ENCODE peak calls at places on chromosomes 16 and 17, in eight cellular contexts. One of them, this sample, is unnamed.
A peak's percentile ranks its signal among the peaks of the same experiment; 100 is the strongest.

GRCh38 chr17:73091410-73091769 is 1.1 kb downstream of the SLC39A11 start:
- DNase-seq in NB4: no peak
- DNase-seq in AG04450: no peak
- DNase-seq in esophagus squamous epithelium: no peak
- DNase-seq in prostate gland: no peak
- DNase-seq in effector memory CD4-positive, alpha-beta T cell: no peak
- DNase-seq in neural progenitor cell: no peak
- DNase-seq in HCT116: no peak
- DNase-seq in this sample: no peak

GRCh38 chr17:29225388-29225787 is 21.3 kb upstream of the CRYBA1 start:
- DNase-seq in prostate gland: no peak
- DNase-seq in effector memory CD4-positive, alpha-beta T cell: no peak
- DNase-seq in HCT116: no peak
- DNase-seq in neural progenitor cell: no peak
- DNase-seq in AG04450: no peak
- DNase-seq in esophagus squamous epithelium: no peak
- DNase-seq in NB4: no peak
- DNase-seq in this sample: no peak

GRCh38 chr17:13626703-13627102 is 25.0 kb upstream of the HS3ST3A1 start:
- DNase-seq in prostate gland: no peak
- DNase-seq in effector memory CD4-positive, alpha-beta T cell: no peak
- DNase-seq in HCT116: peak; percentile 3
- DNase-seq in esophagus squamous epithelium: no peak
- DNase-seq in AG04450: peak; percentile 61
- DNase-seq in NB4: no peak
- DNase-seq in neural progenitor cell: no peak
- DNase-seq in this sample: no peak

GRCh38 chr16:30464078-30464477 is 8.5 kb upstream of the ITGAL start:
- DNase-seq in effector memory CD4-positive, alpha-beta T cell: no peak
- DNase-seq in prostate gland: no peak
- DNase-seq in NB4: no peak
- DNase-seq in esophagus squamous epithelium: no peak
- DNase-seq in AG04450: no peak
- DNase-seq in neural progenitor cell: no peak
- DNase-seq in HCT116: no peak
- DNase-seq in this sample: no peak

GRCh38 chr16:457732-458400 is 32.4 kb downstream of the RAB11FIP3 start:
- DNase-seq in AG04450: no peak
- DNase-seq in neural progenitor cell: no peak
- DNase-seq in prostate gland: no peak
- DNase-seq in NB4: no peak
- DNase-seq in HCT116: no peak
- DNase-seq in effector memory CD4-positive, alpha-beta T cell: no peak
- DNase-seq in esophagus squamous epithelium: no peak
- DNase-seq in this sample: no peak

GRCh38 chr16:50326835-50327465 is 41.8 kb downstream of the BRD7 start:
- DNase-seq in AG04450: no peak
- DNase-seq in NB4: peak; percentile 61
- DNase-seq in HCT116: peak; percentile 31
- DNase-seq in effector memory CD4-positive, alpha-beta T cell: peak; percentile 40
- DNase-seq in esophagus squamous epithelium: no peak
- DNase-seq in neural progenitor cell: peak; percentile 68
- DNase-seq in prostate gland: no peak
- DNase-seq in this sample: no peak

GRCh38 chr17:46884552-46884951 is 33.2 kb downstream of the WNT9B start:
- DNase-seq in prostate gland: no peak
- DNase-seq in AG04450: no peak
- DNase-seq in esophagus squamous epithelium: no peak
- DNase-seq in HCT116: no peak
- DNase-seq in neural progenitor cell: no peak
- DNase-seq in effector memory CD4-positive, alpha-beta T cell: no peak
- DNase-seq in NB4: no peak
- DNase-seq in this sample: no peak

GRCh38 chr16:30395155-30395991 is at the start of gene ZNF48:
- DNase-seq in AG04450: peak; percentile 63
- DNase-seq in prostate gland: peak; percentile 84
- DNase-seq in esophagus squamous epithelium: no peak
- DNase-seq in effector memory CD4-positive, alpha-beta T cell: peak; percentile 19
- DNase-seq in neural progenitor cell: peak; percentile 97
- DNase-seq in NB4: peak; percentile 92
- DNase-seq in HCT116: peak; percentile 77
- DNase-seq in this sample: peak; percentile 94

GRCh38 chr17:29124135-29124930 is 55.9 kb downstream of the MYO18A start:
- DNase-seq in neural progenitor cell: peak; percentile 72
- DNase-seq in HCT116: no peak
- DNase-seq in esophagus squamous epithelium: no peak
- DNase-seq in NB4: peak; percentile 88
- DNase-seq in AG04450: no peak
- DNase-seq in prostate gland: no peak
- DNase-seq in effector memory CD4-positive, alpha-beta T cell: no peak
- DNase-seq in this sample: no peak

GRCh38 chr17:35433075-35433894 is 985 bp upstream of the SLFN12 start:
- DNase-seq in NB4: peak; percentile 98
- DNase-seq in effector memory CD4-positive, alpha-beta T cell: no peak
- DNase-seq in AG04450: peak; percentile 98
- DNase-seq in neural progenitor cell: peak; percentile 36
- DNase-seq in HCT116: peak; percentile 85
- DNase-seq in prostate gland: peak; percentile 72
- DNase-seq in esophagus squamous epithelium: no peak
- DNase-seq in this sample: peak; percentile 70

GRCh38 chr16:14356064-14356463 is 274.0 kb downstream of the PARN start:
- DNase-seq in neural progenitor cell: no peak
- DNase-seq in effector memory CD4-positive, alpha-beta T cell: no peak
- DNase-seq in esophagus squamous epithelium: no peak
- DNase-seq in prostate gland: no peak
- DNase-seq in HCT116: no peak
- DNase-seq in AG04450: no peak
- DNase-seq in NB4: no peak
- DNase-seq in this sample: no peak

GRCh38 chr17:14784997-14785696 is 480.0 kb downstream of the PMP22 start:
- DNase-seq in effector memory CD4-positive, alpha-beta T cell: no peak
- DNase-seq in NB4: no peak
- DNase-seq in prostate gland: no peak
- DNase-seq in esophagus squamous epithelium: no peak
- DNase-seq in neural progenitor cell: no peak
- DNase-seq in AG04450: no peak
- DNase-seq in HCT116: no peak
- DNase-seq in this sample: no peak

GRCh38 chr17:46890638-46891037 is 32.3 kb upstream of the GOSR2 start:
- DNase-seq in esophagus squamous epithelium: no peak
- DNase-seq in neural progenitor cell: no peak
- DNase-seq in AG04450: no peak
- DNase-seq in effector memory CD4-positive, alpha-beta T cell: no peak
- DNase-seq in NB4: no peak
- DNase-seq in HCT116: no peak
- DNase-seq in prostate gland: no peak
- DNase-seq in this sample: no peak

GRCh38 chr17:12730931-12731521 is 58.3 kb upstream of the ARHGAP44 start:
- DNase-seq in neural progenitor cell: peak; percentile 45
- DNase-seq in HCT116: peak; percentile 66
- DNase-seq in prostate gland: peak; percentile 15
- DNase-seq in effector memory CD4-positive, alpha-beta T cell: no peak
- DNase-seq in NB4: no peak
- DNase-seq in AG04450: no peak
- DNase-seq in esophagus squamous epithelium: no peak
- DNase-seq in this sample: peak; percentile 69

GRCh38 chr17:78414178-78415162 is 36.0 kb downstream of the PGS1 start:
- DNase-seq in neural progenitor cell: no peak
- DNase-seq in HCT116: no peak
- DNase-seq in AG04450: no peak
- DNase-seq in NB4: no peak
- DNase-seq in effector memory CD4-positive, alpha-beta T cell: peak; percentile 45
- DNase-seq in prostate gland: no peak
- DNase-seq in esophagus squamous epithelium: no peak
- DNase-seq in this sample: no peak

GRCh38 chr17:50209472-50210248 is 8.2 kb upstream of the COL1A1 start:
- DNase-seq in neural progenitor cell: peak; percentile 70
- DNase-seq in esophagus squamous epithelium: no peak
- DNase-seq in prostate gland: no peak
- DNase-seq in AG04450: peak; percentile 100
- DNase-seq in HCT116: no peak
- DNase-seq in NB4: no peak
- DNase-seq in effector memory CD4-positive, alpha-beta T cell: no peak
- DNase-seq in this sample: peak; percentile 83
- H3K4me3 ChIP-seq in neural progenitor cell: no peak overlapping the region
- H3K4me3 ChIP-seq in esophagus squamous epithelium: no peak overlapping the region
- H3K4me3 ChIP-seq in prostate gland: no peak overlapping the region
- H3K4me3 ChIP-seq in AG04450: peak overlapping the region; percentile 57
- H3K4me3 ChIP-seq in HCT116: no peak overlapping the region
- H3K4me3 ChIP-seq in NB4: no peak overlapping the region
- H3K4me3 ChIP-seq in effector memory CD4-positive, alpha-beta T cell: no peak overlapping the region
- H3K4me3 ChIP-seq in this sample: no peak overlapping the region

GRCh38 chr16:53211253-53211652 is 156.5 kb downstream of the CHD9 start:
- DNase-seq in HCT116: no peak
- DNase-seq in prostate gland: no peak
- DNase-seq in neural progenitor cell: no peak
- DNase-seq in effector memory CD4-positive, alpha-beta T cell: no peak
- DNase-seq in esophagus squamous epithelium: no peak
- DNase-seq in AG04450: no peak
- DNase-seq in NB4: no peak
- DNase-seq in this sample: no peak
- H3K4me3 ChIP-seq in HCT116: no peak overlapping the region
- H3K4me3 ChIP-seq in prostate gland: peak overlapping the region; percentile 36
- H3K4me3 ChIP-seq in neural progenitor cell: peak overlapping the region; percentile 77
- H3K4me3 ChIP-seq in effector memory CD4-positive, alpha-beta T cell: no peak overlapping the region
- H3K4me3 ChIP-seq in esophagus squamous epithelium: no peak overlapping the region
- H3K4me3 ChIP-seq in AG04450: peak overlapping the region; percentile 70
- H3K4me3 ChIP-seq in NB4: peak overlapping the region; percentile 85
- H3K4me3 ChIP-seq in this sample: peak overlapping the region; percentile 56

DNA sequence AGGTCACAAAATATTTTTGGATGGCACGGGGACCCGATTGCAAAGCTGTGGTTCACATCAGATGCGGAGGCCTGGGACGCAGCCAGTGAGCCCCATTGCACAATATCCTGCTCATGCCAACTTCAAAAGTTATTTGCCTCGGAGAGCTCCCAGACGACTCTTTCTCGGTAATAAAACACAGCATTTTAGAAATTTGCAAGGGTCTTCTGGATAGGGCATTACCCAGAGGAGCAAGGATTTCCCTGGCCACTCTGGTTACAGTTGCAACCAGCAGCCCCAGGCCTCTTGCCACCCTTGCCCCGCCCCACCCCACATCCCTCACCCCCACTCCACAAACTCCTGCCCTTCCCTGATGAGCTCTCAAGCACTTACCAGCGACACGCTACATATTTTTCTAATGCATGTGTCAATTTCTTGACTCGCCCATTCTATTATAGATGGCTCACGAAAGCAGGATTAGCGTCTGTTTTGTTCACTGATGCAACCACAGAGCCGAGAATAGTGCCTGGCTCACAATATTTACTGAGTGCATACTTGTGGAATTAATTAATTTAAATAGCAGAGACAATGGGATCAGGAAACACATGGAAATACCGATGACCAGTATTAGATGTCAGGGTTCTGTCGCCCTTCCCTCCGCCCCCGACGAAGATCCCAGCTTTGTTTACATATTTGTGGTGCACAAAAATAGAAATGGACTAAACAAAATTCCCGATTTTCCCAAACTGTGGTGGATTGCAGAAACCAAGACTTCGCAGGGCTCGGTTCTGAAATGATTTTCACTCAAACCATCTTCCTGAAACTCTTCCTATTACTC is 62.4 kb downstream of the ADCY9 start:
- DNase-seq in effector memory CD4-positive, alpha-beta T cell: no peak
- DNase-seq in prostate gland: peak; percentile 68
- DNase-seq in NB4: peak; percentile 93
- DNase-seq in HCT116: peak; percentile 12
- DNase-seq in AG04450: peak; percentile 87
- DNase-seq in esophagus squamous epithelium: no peak
- DNase-seq in neural progenitor cell: no peak
- DNase-seq in this sample: peak; percentile 84
- H3K4me3 ChIP-seq in effector memory CD4-positive, alpha-beta T cell: no peak overlapping the region
- H3K4me3 ChIP-seq in prostate gland: no peak overlapping the region
- H3K4me3 ChIP-seq in NB4: peak overlapping the region; percentile 51
- H3K4me3 ChIP-seq in HCT116: peak overlapping the region; percentile 17
- H3K4me3 ChIP-seq in AG04450: peak overlapping the region; percentile 25
- H3K4me3 ChIP-seq in esophagus squamous epithelium: no peak overlapping the region
- H3K4me3 ChIP-seq in neural progenitor cell: no peak overlapping the region
- H3K4me3 ChIP-seq in this sample: peak overlapping the region; percentile 24

GRCh38 chr17:79930077-79930785 is 91.0 kb upstream of the CBX4 start:
- DNase-seq in HCT116: no peak
- DNase-seq in neural progenitor cell: peak; percentile 88
- DNase-seq in AG04450: no peak
- DNase-seq in NB4: no peak
- DNase-seq in effector memory CD4-positive, alpha-beta T cell: no peak
- DNase-seq in prostate gland: no peak
- DNase-seq in esophagus squamous epithelium: no peak
- DNase-seq in this sample: no peak

GRCh38 chr17:79927688-79928501 is 88.7 kb upstream of the CBX4 start:
- DNase-seq in prostate gland: no peak
- DNase-seq in HCT116: no peak
- DNase-seq in effector memory CD4-positive, alpha-beta T cell: no peak
- DNase-seq in AG04450: no peak
- DNase-seq in neural progenitor cell: no peak
- DNase-seq in NB4: no peak
- DNase-seq in esophagus squamous epithelium: no peak
- DNase-seq in this sample: no peak

GRCh38 chr17:79930786-79931516 is 91.7 kb upstream of the CBX4 start:
- DNase-seq in HCT116: no peak
- DNase-seq in AG04450: no peak
- DNase-seq in esophagus squamous epithelium: no peak
- DNase-seq in NB4: no peak
- DNase-seq in neural progenitor cell: peak; percentile 46
- DNase-seq in prostate gland: no peak
- DNase-seq in effector memory CD4-positive, alpha-beta T cell: no peak
- DNase-seq in this sample: no peak

GRCh38 chr17:79928502-79929256 is 89.4 kb upstream of the CBX4 start:
- DNase-seq in AG04450: no peak
- DNase-seq in esophagus squamous epithelium: no peak
- DNase-seq in prostate gland: no peak
- DNase-seq in neural progenitor cell: no peak
- DNase-seq in NB4: no peak
- DNase-seq in HCT116: no peak
- DNase-seq in effector memory CD4-positive, alpha-beta T cell: no peak
- DNase-seq in this sample: no peak

DNA sequence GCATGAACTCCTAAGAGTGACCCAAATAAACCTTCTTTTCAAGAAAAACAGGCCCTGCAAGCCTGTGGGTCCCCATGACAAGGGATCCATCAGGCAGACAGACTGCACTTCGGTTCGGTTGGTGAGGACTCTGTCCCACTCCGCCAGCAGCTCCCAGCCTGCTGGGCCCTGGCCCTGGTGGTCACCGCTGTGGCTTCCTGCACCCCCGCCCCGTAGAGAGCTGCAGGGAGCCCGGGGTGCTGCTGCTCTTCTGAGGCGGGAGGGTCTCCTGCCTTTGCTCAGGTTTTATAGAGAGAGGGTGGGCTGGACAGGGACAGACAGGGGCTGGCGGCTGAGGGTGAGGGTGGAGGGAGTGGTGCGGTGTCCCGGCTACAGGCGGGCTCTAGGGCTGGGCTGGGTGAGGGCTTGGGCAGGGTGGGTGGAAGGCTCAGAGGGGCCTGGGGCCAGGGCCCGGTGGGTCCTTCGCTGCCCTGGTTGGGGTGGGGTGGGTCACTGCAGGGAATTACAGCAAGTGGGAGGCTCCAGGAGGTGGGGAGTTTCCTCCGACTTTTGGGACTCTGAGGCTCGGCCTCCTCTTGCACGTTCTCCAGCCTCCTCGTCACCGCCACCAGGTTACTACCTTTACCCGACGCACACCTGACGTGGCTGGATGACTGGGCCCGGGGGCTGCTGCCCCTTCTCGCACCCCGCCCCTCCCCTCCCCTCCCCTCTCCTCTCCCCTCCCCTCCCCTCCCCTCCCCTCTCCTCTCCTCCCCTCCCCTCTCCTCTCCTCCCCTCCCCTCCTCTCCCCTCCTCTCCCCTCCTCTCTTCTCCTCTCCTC is 90.2 kb upstream of the CBX4 start:
- DNase-seq in NB4: no peak
- DNase-seq in AG04450: no peak
- DNase-seq in effector memory CD4-positive, alpha-beta T cell: no peak
- DNase-seq in esophagus squamous epithelium: no peak
- DNase-seq in neural progenitor cell: peak; percentile 43
- DNase-seq in prostate gland: no peak
- DNase-seq in HCT116: no peak
- DNase-seq in this sample: no peak
- H3K4me3 ChIP-seq in NB4: no peak overlapping the region
- H3K4me3 ChIP-seq in AG04450: peak overlapping the region; percentile 41
- H3K4me3 ChIP-seq in effector memory CD4-positive, alpha-beta T cell: no peak overlapping the region
- H3K4me3 ChIP-seq in esophagus squamous epithelium: no peak overlapping the region
- H3K4me3 ChIP-seq in neural progenitor cell: peak overlapping the region; percentile 68
- H3K4me3 ChIP-seq in prostate gland: peak overlapping the region; percentile 26
- H3K4me3 ChIP-seq in HCT116: no peak overlapping the region
- H3K4me3 ChIP-seq in this sample: no peak overlapping the region